ENCODE peak calls at places on chromosome 11, in six cellular contexts. X is fibroblast of lung, L is prostate gland, Q is lower leg skin, W is cardiac muscle cell, I is thoracic aorta. R is an unnamed sample.

GRCh38 chr11:13000721-13001120 is 8.4 kb upstream of the RASSF10 start:
- DNase-seq in X (peak), L (no peak), Q (no peak), W (no peak), I (no peak), R (no peak)

GRCh38 chr11:71244116-71244815 is 8.1 kb downstream of the SHANK2 start:
- DNase-seq in X (no peak), L (no peak), Q (no peak), W (peak), I (no peak), R (no peak)

GRCh38 chr11:121105063-121105480 is 4.0 kb downstream of the TECTA start:
- DNase-seq in X (no peak), L (no peak), Q (peak), W (peak), I (no peak), R (peak)

GRCh38 chr11:6456361-6457073 is 15.7 kb upstream of the HPX start:
- DNase-seq in X (no peak), L (no peak), Q (no peak), W (no peak), I (no peak), R (no peak)

GRCh38 chr11:110759972-110760381 is 47.7 kb upstream of the ARHGAP20 start:
- DNase-seq in X (peak), L (no peak), Q (no peak), W (peak), I (no peak), R (no peak)

GRCh38 chr11:9250139-9250582 is 15.0 kb downstream of the DENND5A start:
- DNase-seq in X (peak), L (no peak), Q (no peak), W (peak), I (no peak), R (no peak)

GRCh38 chr11:34654491-34655334 is 33.8 kb downstream of the EHF start:
- DNase-seq in X (peak), L (peak), Q (peak), W (peak), I (no peak), R (no peak)

GRCh38 chr11:124875401-124875800 is 10.2 kb downstream of the ROBO3 start:
- DNase-seq in X (no peak), L (no peak), Q (no peak), W (no peak), I (no peak), R (peak)

GRCh38 chr11:1358286-1358685 is 31.4 kb upstream of the BRSK2 start:
- DNase-seq in X (no peak), L (peak), Q (no peak), W (peak), I (no peak), R (no peak)

GRCh38 chr11:6611092-6612007 is 666 bp downstream of the TAF10 start:
- DNase-seq in X (peak), L (no peak), Q (no peak), W (peak), I (no peak), R (peak)

GRCh38 chr11:107493117-107493516 is 35.5 kb upstream of the CWF19L2 start:
- DNase-seq in X (peak), L (no peak), Q (no peak), W (peak), I (no peak), R (no peak)

GRCh38 chr11:13357232-13357631 is 79.6 kb downstream of the BMAL1 start:
- DNase-seq in X (no peak), L (no peak), Q (no peak), W (no peak), I (no peak), R (no peak)

GRCh38 chr11:106077609-106078517 is at the start of gene AASDHPPT:
- DNase-seq in X (peak), L (peak), Q (no peak), W (peak), I (no peak), R (peak)

GRCh38 chr11:65266210-65266609 is 4.4 kb downstream of the POLA2 start:
- DNase-seq in X (no peak), L (no peak), Q (no peak), W (no peak), I (no peak), R (no peak)
- TF ChIP-seq CTCF in X (no peak), L (no peak), Q (no peak), W (no peak), I (no peak), R (no peak)

GRCh38 chr11:130160460-130161090 is 993 bp downstream of the ST14 start:
- DNase-seq in X (no peak), L (no peak), Q (no peak), W (no peak), I (no peak), R (no peak)
- H3K4me3 ChIP-seq in X (no peak), L (peak), Q (peak), W (no peak), I (peak), R (peak)

DNA sequence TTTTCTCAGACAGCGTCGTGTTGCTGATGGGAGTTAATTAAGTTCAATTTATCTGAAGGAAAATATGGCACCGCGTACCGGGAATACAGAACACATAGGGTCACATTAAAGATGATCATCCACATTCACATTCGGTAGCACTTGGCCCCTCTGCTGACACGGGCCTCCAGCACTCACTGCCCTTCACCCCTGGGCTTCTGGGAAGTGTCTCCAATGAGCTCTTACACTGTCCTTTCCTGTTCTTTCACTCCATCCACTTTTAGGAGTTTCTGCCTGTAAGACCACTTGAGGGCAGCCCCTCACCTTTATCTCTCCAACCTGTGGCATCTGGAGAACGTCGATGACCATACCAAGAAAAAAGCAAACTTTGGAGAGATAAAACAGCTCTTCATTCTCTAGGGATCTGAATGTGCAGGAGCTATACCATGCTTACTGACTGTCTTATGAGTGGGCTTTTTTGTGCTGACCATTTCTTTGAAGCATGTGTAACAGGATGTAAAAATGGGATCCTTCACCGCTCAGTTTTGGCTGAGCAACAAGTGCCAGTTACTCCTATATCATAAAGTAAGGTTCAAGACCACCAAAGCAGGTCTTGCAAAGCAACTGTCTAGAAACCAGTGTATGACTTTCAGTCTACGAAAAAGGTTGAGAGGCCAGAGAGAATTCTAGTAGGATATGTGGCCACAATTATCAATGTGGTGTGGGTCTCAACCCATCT is 1.1 kb upstream of the SERGEF start:
- DNase-seq in X (no peak), L (no peak), Q (no peak), W (peak), I (no peak), R (peak)
- TF ChIP-seq CTCF in X (no peak), L (no peak), Q (no peak), W (no peak), I (no peak), R (no peak)

GRCh38 chr11:118610773-118611432 is 3.5 kb downstream of the PHLDB1 start:
- DNase-seq in X (peak), L (peak), Q (no peak), W (peak), I (no peak), R (peak)
- H3K4me3 ChIP-seq in X (peak), L (peak), Q (peak), W (peak), I (peak), R (peak)

GRCh38 chr11:2891291-2891690 is 5.7 kb upstream of the CDKN1C start:
- DNase-seq in X (no peak), L (no peak), Q (no peak), W (no peak), I (no peak), R (peak)
- TF ChIP-seq CTCF in X (no peak), L (no peak), Q (no peak), W (no peak), I (no peak), R (no peak)

R was measured in ovary.